ENCODE peak calls at places on chromosomes 3 and 15, in nine cellular contexts. One of them, this sample, is unnamed.

GRCh38 chr15:80436511-80437307 is 32.5 kb downstream of the ARNT2 start:
- DNase-seq in GM12864: no peak
- DNase-seq in choroid plexus epithelial cell: peak; percentile 38
- DNase-seq in ovary: no peak
- DNase-seq in mesothelial cell of epicardium: no peak
- DNase-seq in left lung: no peak
- DNase-seq in lower lobe of right lung: no peak
- DNase-seq in psoas muscle: no peak
- DNase-seq in GM13976: no peak
- DNase-seq in this sample: no peak

GRCh38 chr3:151218136-151218535 is 15.1 kb upstream of the GPR171 start:
- DNase-seq in choroid plexus epithelial cell: no peak
- DNase-seq in mesothelial cell of epicardium: no peak
- DNase-seq in left lung: no peak
- DNase-seq in psoas muscle: no peak
- DNase-seq in GM13976: no peak
- DNase-seq in ovary: no peak
- DNase-seq in GM12864: no peak
- DNase-seq in lower lobe of right lung: no peak
- DNase-seq in this sample: no peak

GRCh38 chr3:127712881-127713771 is 40.4 kb downstream of the ABTB1 start:
- DNase-seq in left lung: no peak
- DNase-seq in ovary: no peak
- DNase-seq in mesothelial cell of epicardium: no peak
- DNase-seq in choroid plexus epithelial cell: no peak
- DNase-seq in GM12864: no peak
- DNase-seq in GM13976: no peak
- DNase-seq in lower lobe of right lung: no peak
- DNase-seq in psoas muscle: no peak
- DNase-seq in this sample: no peak

GRCh38 chr3:126538316-126538715 is 14.4 kb downstream of the CHST13 start:
- DNase-seq in ovary: no peak
- DNase-seq in GM13976: no peak
- DNase-seq in lower lobe of right lung: peak; percentile 43
- DNase-seq in psoas muscle: no peak
- DNase-seq in GM12864: no peak
- DNase-seq in choroid plexus epithelial cell: no peak
- DNase-seq in left lung: peak; percentile 26
- DNase-seq in mesothelial cell of epicardium: no peak
- DNase-seq in this sample: no peak

GRCh38 chr3:68878322-68878721 is 54.0 kb downstream of the TAFA4 start:
- DNase-seq in GM13976: no peak
- DNase-seq in ovary: no peak
- DNase-seq in lower lobe of right lung: no peak
- DNase-seq in choroid plexus epithelial cell: peak; percentile 55
- DNase-seq in mesothelial cell of epicardium: no peak
- DNase-seq in GM12864: no peak
- DNase-seq in left lung: no peak
- DNase-seq in psoas muscle: no peak
- DNase-seq in this sample: no peak

GRCh38 chr3:162117961-162118360 is 621.4 kb downstream of the OTOL1 start:
- DNase-seq in ovary: no peak
- DNase-seq in GM13976: no peak
- DNase-seq in psoas muscle: no peak
- DNase-seq in lower lobe of right lung: no peak
- DNase-seq in choroid plexus epithelial cell: no peak
- DNase-seq in GM12864: no peak
- DNase-seq in left lung: no peak
- DNase-seq in mesothelial cell of epicardium: no peak
- DNase-seq in this sample: no peak

GRCh38 chr15:41809121-41809520 is 18.8 kb upstream of the JMJD7 start:
- DNase-seq in psoas muscle: no peak
- DNase-seq in GM12864: no peak
- DNase-seq in mesothelial cell of epicardium: no peak
- DNase-seq in ovary: no peak
- DNase-seq in choroid plexus epithelial cell: no peak
- DNase-seq in left lung: no peak
- DNase-seq in GM13976: no peak
- DNase-seq in lower lobe of right lung: no peak
- DNase-seq in this sample: no peak

GRCh38 chr3:40079845-40080240 is 229.7 kb upstream of the EIF1B start:
- DNase-seq in GM12864: no peak
- DNase-seq in lower lobe of right lung: no peak
- DNase-seq in left lung: no peak
- DNase-seq in mesothelial cell of epicardium: no peak
- DNase-seq in psoas muscle: no peak
- DNase-seq in ovary: no peak
- DNase-seq in choroid plexus epithelial cell: peak; percentile 13
- DNase-seq in GM13976: no peak
- DNase-seq in this sample: no peak

GRCh38 chr3:153970735-153971347 is 150.3 kb upstream of the ARHGEF26 start:
- DNase-seq in ovary: no peak
- DNase-seq in left lung: no peak
- DNase-seq in GM12864: no peak
- DNase-seq in psoas muscle: no peak
- DNase-seq in mesothelial cell of epicardium: no peak
- DNase-seq in GM13976: no peak
- DNase-seq in choroid plexus epithelial cell: peak; percentile 70
- DNase-seq in lower lobe of right lung: no peak
- DNase-seq in this sample: no peak

GRCh38 chr15:101479851-101480612 is 9.5 kb downstream of the PCSK6 start:
- DNase-seq in choroid plexus epithelial cell: no peak
- DNase-seq in lower lobe of right lung: no peak
- DNase-seq in mesothelial cell of epicardium: no peak
- DNase-seq in ovary: no peak
- DNase-seq in GM12864: no peak
- DNase-seq in GM13976: no peak
- DNase-seq in psoas muscle: no peak
- DNase-seq in left lung: no peak
- DNase-seq in this sample: no peak

GRCh38 chr3:149959443-149959842 is 11.3 kb downstream of the PFN2 start:
- DNase-seq in GM13976: no peak
- DNase-seq in left lung: no peak
- DNase-seq in lower lobe of right lung: no peak
- DNase-seq in psoas muscle: no peak
- DNase-seq in GM12864: no peak
- DNase-seq in choroid plexus epithelial cell: no peak
- DNase-seq in ovary: no peak
- DNase-seq in mesothelial cell of epicardium: no peak
- DNase-seq in this sample: no peak

GRCh38 chr15:74337607-74338211 is 29.7 kb downstream of the CYP11A1 start:
- DNase-seq in lower lobe of right lung: peak; percentile 14
- DNase-seq in ovary: no peak
- DNase-seq in GM13976: no peak
- DNase-seq in psoas muscle: no peak
- DNase-seq in mesothelial cell of epicardium: no peak
- DNase-seq in GM12864: no peak
- DNase-seq in left lung: no peak
- DNase-seq in choroid plexus epithelial cell: no peak
- DNase-seq in this sample: no peak

GRCh38 chr15:25887870-25888269 is 24.7 kb upstream of the ATP10A start:
- DNase-seq in GM13976: no peak
- DNase-seq in choroid plexus epithelial cell: no peak
- DNase-seq in left lung: no peak
- DNase-seq in ovary: no peak
- DNase-seq in mesothelial cell of epicardium: no peak
- DNase-seq in GM12864: no peak
- DNase-seq in psoas muscle: no peak
- DNase-seq in lower lobe of right lung: no peak
- DNase-seq in this sample: no peak

GRCh38 chr3:9808345-9809037 is 1.6 kb upstream of the TTLL3 start:
- DNase-seq in left lung: no peak
- DNase-seq in GM12864: no peak
- DNase-seq in ovary: no peak
- DNase-seq in GM13976: peak; percentile 47
- DNase-seq in psoas muscle: no peak
- DNase-seq in mesothelial cell of epicardium: no peak
- DNase-seq in lower lobe of right lung: no peak
- DNase-seq in choroid plexus epithelial cell: peak; percentile 45
- DNase-seq in this sample: peak; percentile 57

GRCh38 chr15:33675246-33675645 is 293.1 kb upstream of the CHRM5 start:
- DNase-seq in left lung: no peak
- DNase-seq in mesothelial cell of epicardium: no peak
- DNase-seq in choroid plexus epithelial cell: peak; percentile 52
- DNase-seq in GM12864: peak; percentile 25
- DNase-seq in lower lobe of right lung: no peak
- DNase-seq in ovary: no peak
- DNase-seq in GM13976: peak; percentile 42
- DNase-seq in psoas muscle: no peak
- DNase-seq in this sample: peak; percentile 55

GRCh38 chr15:78989701-78990248 is 44.9 kb upstream of the CTSH start:
- DNase-seq in ovary: no peak
- DNase-seq in mesothelial cell of epicardium: no peak
- DNase-seq in choroid plexus epithelial cell: no peak
- DNase-seq in GM13976: no peak
- DNase-seq in GM12864: no peak
- DNase-seq in left lung: peak; percentile 76
- DNase-seq in psoas muscle: no peak
- DNase-seq in lower lobe of right lung: peak; percentile 68
- DNase-seq in this sample: no peak

GRCh38 chr3:48416091-48416505 is 13.8 kb downstream of the PLXNB1 start:
- DNase-seq in choroid plexus epithelial cell: no peak
- DNase-seq in GM12864: no peak
- DNase-seq in psoas muscle: peak; percentile 2
- DNase-seq in GM13976: no peak
- DNase-seq in left lung: no peak
- DNase-seq in ovary: no peak
- DNase-seq in lower lobe of right lung: no peak
- DNase-seq in mesothelial cell of epicardium: no peak
- DNase-seq in this sample: no peak

GRCh38 chr15:68431037-68431791 is 749 bp downstream of the ITGA11 start:
- DNase-seq in choroid plexus epithelial cell: no peak
- DNase-seq in ovary: peak; percentile 66
- DNase-seq in lower lobe of right lung: no peak
- DNase-seq in mesothelial cell of epicardium: peak; percentile 49
- DNase-seq in GM13976: peak; percentile 15
- DNase-seq in left lung: no peak
- DNase-seq in psoas muscle: peak; percentile 65
- DNase-seq in GM12864: no peak
- DNase-seq in this sample: peak; percentile 46

GRCh38 chr3:158847466-158847849 is 45.6 kb downstream of the MFSD1 start:
- DNase-seq in GM12864: no peak
- DNase-seq in ovary: no peak
- DNase-seq in left lung: no peak
- DNase-seq in GM13976: no peak
- DNase-seq in choroid plexus epithelial cell: peak; percentile 8
- DNase-seq in mesothelial cell of epicardium: no peak
- DNase-seq in lower lobe of right lung: no peak
- DNase-seq in psoas muscle: no peak
- DNase-seq in this sample: no peak

DNA sequence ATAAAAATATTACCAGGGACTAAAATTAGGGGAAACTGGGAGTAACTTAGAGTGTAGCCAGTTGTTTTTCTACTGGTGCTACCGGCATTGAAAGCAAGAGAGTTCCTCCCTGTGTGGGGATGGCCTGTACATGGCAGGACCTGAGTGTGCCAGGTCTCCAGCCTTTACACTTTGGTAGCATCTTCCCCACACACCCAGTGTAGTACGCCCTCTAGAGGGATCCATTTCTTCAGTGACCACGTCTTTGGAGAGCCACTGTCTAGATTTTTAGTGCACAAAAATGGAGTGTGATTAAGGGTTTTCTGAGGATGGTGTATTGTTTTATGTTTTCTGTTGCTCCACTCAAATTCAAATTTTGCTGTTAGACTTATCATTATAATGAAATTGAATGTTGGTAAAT is 507.0 kb upstream of the TPRG1 start:
- DNase-seq in lower lobe of right lung: no peak
- DNase-seq in ovary: no peak
- DNase-seq in choroid plexus epithelial cell: no peak
- DNase-seq in GM13976: peak; percentile 19
- DNase-seq in psoas muscle: no peak
- DNase-seq in GM12864: no peak
- DNase-seq in left lung: no peak
- DNase-seq in mesothelial cell of epicardium: no peak
- DNase-seq in this sample: peak; percentile 9
- TF ChIP-seq CTCF in lower lobe of right lung: peak; percentile 10
- TF ChIP-seq CTCF in ovary: no peak
- TF ChIP-seq CTCF in choroid plexus epithelial cell: peak; percentile 40
- TF ChIP-seq CTCF in GM13976: peak; percentile 17
- TF ChIP-seq CTCF in psoas muscle: peak; percentile 11
- TF ChIP-seq CTCF in GM12864: peak; percentile 32
- TF ChIP-seq CTCF in left lung: no peak
- TF ChIP-seq CTCF in mesothelial cell of epicardium: no peak
- TF ChIP-seq CTCF in this sample: peak; percentile 46

DNA sequence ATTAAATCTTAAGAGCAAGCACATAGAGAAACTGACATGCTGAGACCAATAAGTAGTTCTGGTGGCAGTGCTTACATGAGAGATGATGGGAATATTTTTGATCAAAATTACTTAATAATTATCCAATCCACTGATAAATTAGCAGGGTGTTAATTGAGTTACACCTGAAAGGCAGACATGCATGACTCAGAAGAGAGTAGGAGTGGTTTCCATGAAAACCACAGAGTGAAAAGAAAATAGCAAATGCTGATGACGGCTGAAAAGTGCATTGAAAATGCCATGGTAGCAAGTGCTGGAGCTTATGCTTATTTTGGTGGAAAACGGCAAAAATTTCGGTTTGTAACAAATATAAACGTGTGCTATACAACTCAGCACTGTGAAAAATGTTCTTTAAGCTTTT is 267.8 kb upstream of the LRRN1 start:
- DNase-seq in left lung: no peak
- DNase-seq in ovary: no peak
- DNase-seq in mesothelial cell of epicardium: no peak
- DNase-seq in choroid plexus epithelial cell: no peak
- DNase-seq in psoas muscle: no peak
- DNase-seq in GM13976: no peak
- DNase-seq in lower lobe of right lung: no peak
- DNase-seq in GM12864: no peak
- DNase-seq in this sample: no peak
- TF ChIP-seq CTCF in left lung: no peak
- TF ChIP-seq CTCF in ovary: no peak
- TF ChIP-seq CTCF in mesothelial cell of epicardium: no peak
- TF ChIP-seq CTCF in choroid plexus epithelial cell: no peak
- TF ChIP-seq CTCF in psoas muscle: no peak
- TF ChIP-seq CTCF in GM13976: no peak
- TF ChIP-seq CTCF in lower lobe of right lung: no peak
- TF ChIP-seq CTCF in GM12864: no peak
- TF ChIP-seq CTCF in this sample: no peak

DNA sequence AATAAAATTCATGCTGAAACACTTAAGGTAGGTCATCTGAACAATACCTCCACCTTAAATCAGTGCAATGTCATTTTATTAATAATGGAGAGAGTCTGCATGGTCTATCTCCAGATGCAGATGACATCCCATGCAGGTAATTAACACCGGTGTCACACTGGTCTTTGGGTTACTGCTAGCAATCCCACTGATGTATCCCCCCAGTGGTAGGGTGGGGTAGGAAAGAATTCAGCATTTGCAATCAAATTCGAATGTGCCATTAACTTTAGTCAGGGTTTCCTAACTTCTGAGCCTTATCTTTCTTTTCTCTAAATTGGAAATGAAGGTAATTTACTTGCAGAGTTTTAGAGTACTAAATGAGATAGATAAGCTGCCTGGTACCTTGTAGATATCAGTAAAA is 44.4 kb downstream of the KIF15 start:
- DNase-seq in mesothelial cell of epicardium: no peak
- DNase-seq in GM12864: no peak
- DNase-seq in ovary: no peak
- DNase-seq in psoas muscle: no peak
- DNase-seq in choroid plexus epithelial cell: no peak
- DNase-seq in lower lobe of right lung: no peak
- DNase-seq in left lung: no peak
- DNase-seq in GM13976: no peak
- DNase-seq in this sample: no peak
- TF ChIP-seq CTCF in mesothelial cell of epicardium: no peak
- TF ChIP-seq CTCF in GM12864: no peak
- TF ChIP-seq CTCF in ovary: no peak
- TF ChIP-seq CTCF in psoas muscle: no peak
- TF ChIP-seq CTCF in choroid plexus epithelial cell: peak; percentile 8
- TF ChIP-seq CTCF in lower lobe of right lung: no peak
- TF ChIP-seq CTCF in left lung: no peak
- TF ChIP-seq CTCF in GM13976: no peak
- TF ChIP-seq CTCF in this sample: no peak

GRCh38 chr3:16927485-16927884 is 42.7 kb downstream of the PLCL2 start:
- DNase-seq in left lung: no peak
- DNase-seq in ovary: no peak
- DNase-seq in GM12864: no peak
- DNase-seq in choroid plexus epithelial cell: no peak
- DNase-seq in mesothelial cell of epicardium: no peak
- DNase-seq in lower lobe of right lung: no peak
- DNase-seq in GM13976: peak; percentile 18
- DNase-seq in psoas muscle: no peak
- DNase-seq in this sample: no peak
- TF ChIP-seq CTCF in left lung: no peak
- TF ChIP-seq CTCF in ovary: no peak
- TF ChIP-seq CTCF in GM12864: peak; percentile 54
- TF ChIP-seq CTCF in choroid plexus epithelial cell: no peak
- TF ChIP-seq CTCF in mesothelial cell of epicardium: no peak
- TF ChIP-seq CTCF in lower lobe of right lung: no peak
- TF ChIP-seq CTCF in GM13976: peak; percentile 64
- TF ChIP-seq CTCF in psoas muscle: no peak
- TF ChIP-seq CTCF in this sample: peak; percentile 64